ENCODE peak calls at places on chromosome 17, in five cellular contexts. E, P, Q, A and K are unnamed samples.

GRCh38 chr17:50986989-50987660 is 121.0 kb upstream of the TOB1 start:
- DNase-seq in E (no peak), A (no peak), Q (no peak), P (no peak), K (no peak)

GRCh38 chr17:44587339-44587738 is 30.1 kb downstream of the FZD2 start:
- DNase-seq in E (no peak), Q (no peak), P (peak), A (no peak), K (no peak)

GRCh38 chr17:81037026-81037782 is 2.3 kb downstream of the BAIAP2 start:
- DNase-seq in E (no peak), P (no peak), Q (no peak), A (no peak), K (no peak)

GRCh38 chr17:82243648-82244412 is 15.0 kb downstream of the SLC16A3 start:
- DNase-seq in P (no peak), Q (no peak), A (no peak), E (no peak), K (no peak)

GRCh38 chr17:82931696-82932060 is 91.9 kb upstream of the ZNF750 start:
- DNase-seq in Q (no peak), E (peak), P (no peak), A (no peak), K (no peak)

GRCh38 chr17:42642377-42642776 is 16.7 kb upstream of the TUBG2 start:
- DNase-seq in Q (no peak), E (no peak), P (no peak), A (no peak), K (no peak)

GRCh38 chr17:78210111-78210510 is 3.9 kb upstream of the BIRC5 start:
- DNase-seq in Q (no peak), P (no peak), E (no peak), A (no peak), K (no peak)

GRCh38 chr17:27478901-27479531 is 22.8 kb downstream of the KSR1 start:
- DNase-seq in Q (no peak), E (no peak), A (no peak), P (no peak), K (no peak)

GRCh38 chr17:57125406-57125805 is 40.4 kb downstream of the AKAP1 start:
- DNase-seq in P (no peak), E (no peak), Q (no peak), A (no peak), K (no peak)

GRCh38 chr17:79779088-79779529 is 1.2 kb downstream of the CBX2 start:
- DNase-seq in E (no peak), Q (no peak), P (no peak), A (no peak), K (no peak)

DNA sequence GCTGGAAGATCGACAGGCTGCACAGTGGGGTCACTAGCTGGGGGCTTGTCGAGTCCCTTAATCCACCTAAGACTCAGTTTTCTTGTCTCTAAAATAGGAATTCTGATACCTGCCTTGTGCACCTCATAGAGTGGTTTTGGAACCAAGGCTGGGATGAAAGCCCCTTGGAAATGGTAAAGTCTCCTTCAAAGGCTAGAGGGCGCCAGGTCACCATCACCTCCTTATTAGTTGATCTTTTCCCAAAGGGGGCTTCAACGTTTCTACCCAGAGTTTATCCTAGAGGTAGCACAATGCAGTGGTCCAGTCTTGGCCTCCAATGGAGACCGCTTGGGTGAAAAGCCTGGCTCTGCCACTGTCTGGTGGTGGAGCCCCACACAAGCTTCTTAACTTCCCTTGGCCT is 158.2 kb downstream of the AIPL1 start:
- DNase-seq in P (no peak), A (no peak), Q (no peak), E (no peak), K (no peak)
- TF ChIP-seq CTCF in P (no peak), A (no peak), Q (no peak), E (no peak), K (no peak)

DNA sequence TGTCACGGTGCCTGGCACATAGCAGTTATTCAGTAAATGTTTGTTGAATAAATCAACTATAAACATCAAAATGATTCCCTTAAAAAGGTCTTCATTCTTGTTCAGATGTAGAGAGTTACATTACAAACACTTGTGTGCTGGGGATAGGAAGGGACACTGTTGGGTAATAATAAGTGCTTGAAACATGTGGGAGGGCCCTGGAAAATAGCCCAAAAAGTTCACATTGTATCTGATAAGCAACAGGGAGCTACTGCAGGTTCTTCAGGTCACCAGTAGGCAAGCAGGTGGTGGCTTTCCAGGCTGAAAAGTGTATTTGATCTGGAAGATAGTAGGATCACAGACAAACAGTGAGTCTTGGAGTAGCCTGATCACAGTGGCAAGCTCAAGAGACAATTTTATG is 19.0 kb upstream of the ZNF652 start:
- DNase-seq in Q (no peak), A (no peak), E (no peak), P (no peak), K (no peak)
- TF ChIP-seq CTCF in Q (no peak), A (no peak), E (no peak), P (no peak), K (no peak)

DNA sequence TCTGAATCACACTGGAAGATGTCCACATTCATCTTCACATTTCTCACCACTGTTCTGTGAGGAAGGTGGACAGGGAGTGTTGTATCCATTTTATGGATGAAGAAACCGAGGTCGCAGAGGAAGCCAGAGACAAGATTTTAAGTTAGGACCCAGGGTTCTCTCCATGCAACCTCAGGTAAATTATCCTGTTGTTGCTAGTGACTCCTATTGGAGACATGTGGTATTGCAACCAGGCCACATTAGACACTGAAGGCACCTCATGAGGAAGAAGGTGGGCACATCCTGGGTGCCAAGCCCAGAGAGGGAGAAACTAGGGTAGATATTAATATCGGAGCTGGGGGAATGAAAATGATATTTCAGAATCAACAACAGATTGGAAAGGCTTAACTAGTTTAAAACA is 8.5 kb upstream of the WNT9B start:
- DNase-seq in P (no peak), E (no peak), Q (no peak), A (peak), K (peak)
- TF ChIP-seq CTCF in P (peak), E (no peak), Q (no peak), A (peak), K (peak)

GRCh38 chr17:18946536-18946935 is 5.4 kb upstream of the SLC5A10 start:
- DNase-seq in A (no peak), Q (no peak), E (no peak), P (no peak), K (no peak)
- TF ChIP-seq CTCF in A (no peak), Q (no peak), E (no peak), P (no peak), K (no peak)

DNA sequence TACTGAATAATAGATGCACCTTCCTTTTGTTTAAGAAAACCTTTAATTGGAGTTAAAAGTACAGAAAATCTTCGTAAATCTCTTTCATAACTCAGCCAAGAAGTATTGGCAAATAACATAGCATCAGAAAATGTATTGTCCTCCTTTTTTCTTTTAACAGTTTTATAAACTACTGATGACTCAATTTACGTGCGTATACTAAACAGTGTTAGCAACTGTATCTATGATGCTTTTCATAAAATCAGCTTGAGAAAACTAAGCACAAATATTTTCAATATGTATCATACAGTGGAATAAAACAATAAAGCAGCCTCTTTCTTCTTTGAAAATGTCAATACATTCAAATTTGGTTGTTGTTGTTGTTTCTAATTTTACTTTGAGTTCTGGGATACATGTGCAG is 88.6 kb downstream of the STXBP4 start:
- DNase-seq in Q (no peak), P (no peak), E (no peak), A (no peak), K (no peak)
- TF ChIP-seq CTCF in Q (no peak), P (no peak), E (no peak), A (no peak), K (no peak)

GRCh38 chr17:74619077-74619673 is 4.4 kb downstream of the CD300E start:
- DNase-seq in P (no peak), E (no peak), A (no peak), Q (no peak), K (no peak)
- TF ChIP-seq CTCF in P (no peak), E (no peak), A (no peak), Q (no peak), K (no peak)

DNA sequence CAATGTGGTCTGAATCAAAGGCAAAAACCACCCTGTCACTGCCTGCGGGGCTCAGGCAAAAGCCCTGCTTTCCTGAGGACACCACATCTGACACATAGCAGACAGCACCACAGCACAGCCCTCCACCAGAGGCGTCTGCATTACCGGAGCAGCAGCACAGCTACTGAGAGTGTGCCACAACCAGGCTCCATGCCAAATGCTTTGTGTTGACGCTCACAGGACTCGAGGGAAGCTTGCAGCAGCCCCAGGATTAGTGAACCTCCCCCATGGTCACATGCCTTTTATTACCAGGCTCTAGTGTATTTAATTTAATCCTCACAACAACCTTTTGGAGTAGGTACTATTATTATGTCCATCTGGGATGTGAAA is 12.6 kb downstream of the ATPAF2 start:
- DNase-seq in E (peak), Q (no peak), A (no peak), P (no peak), K (peak)
- TF ChIP-seq CTCF in E (no peak), Q (no peak), A (no peak), P (no peak), K (no peak)